ENCODE peak calls at places on chromosome 12, in seven cellular contexts. E, K, F, G, W, C and Q are unnamed samples.

GRCh38 chr12:42469355-42470006 is 120.1 kb downstream of the PRICKLE1 start:
- DNase-seq in E (no peak), K (no peak), F (no peak), G (no peak), W (no peak), C (no peak), Q (no peak)

GRCh38 chr12:42584539-42585174 is 4.9 kb downstream of the PRICKLE1 start:
- DNase-seq in E (no peak), K (peak; percentile 50), F (no peak), G (peak; percentile 26), W (no peak), C (no peak), Q (no peak)

GRCh38 chr12:49189731-49190314 is 943 bp upstream of the TUBA1A start:
- DNase-seq in E (no peak), K (no peak), F (no peak), G (no peak), W (no peak), C (no peak), Q (peak; percentile 52)

GRCh38 chr12:108080363-108080762 is 48.7 kb upstream of the WSCD2 start:
- DNase-seq in E (no peak), K (no peak), F (no peak), G (no peak), W (no peak), C (no peak), Q (no peak)

GRCh38 chr12:1297639-1298038 is 296.7 kb downstream of the FBXL14 start:
- DNase-seq in E (peak; percentile 27), K (no peak), F (no peak), G (no peak), W (no peak), C (no peak), Q (no peak)

GRCh38 chr12:57904848-57905811 is 36.2 kb upstream of the ATP23 start:
- DNase-seq in E (peak; percentile 93), K (peak; percentile 89), F (peak; percentile 72), G (peak; percentile 86), W (peak; percentile 88), C (peak; percentile 75), Q (peak; percentile 93)

GRCh38 chr12:118488034-118488433 is 111.7 kb downstream of the SUDS3 start:
- DNase-seq in E (no peak), K (no peak), F (no peak), G (no peak), W (no peak), C (no peak), Q (no peak)

GRCh38 chr12:52721838-52722470 is 18.6 kb upstream of the KRT77 start:
- DNase-seq in E (no peak), K (no peak), F (no peak), G (no peak), W (no peak), C (no peak), Q (no peak)

GRCh38 chr12:9651265-9651729 is 18.2 kb upstream of the CLEC2D start:
- DNase-seq in E (peak; percentile 83), K (peak; percentile 12), F (no peak), G (no peak), W (no peak), C (no peak), Q (no peak)

GRCh38 chr12:113875681-113876080 is 90.4 kb downstream of the RBM19 start:
- DNase-seq in E (peak; percentile 24), K (no peak), F (no peak), G (no peak), W (no peak), C (no peak), Q (no peak)

GRCh38 chr12:586318-587071 is 76.8 kb downstream of the NINJ2 start:
- DNase-seq in E (no peak), K (no peak), F (no peak), G (no peak), W (no peak), C (no peak), Q (no peak)

GRCh38 chr12:76588881-76589565 is 29.5 kb upstream of the OSBPL8 start:
- DNase-seq in E (peak; percentile 36), K (peak; percentile 83), F (no peak), G (no peak), W (no peak), C (no peak), Q (no peak)

GRCh38 chr12:117853600-117853999 is 115.2 kb downstream of the KSR2 start:
- DNase-seq in E (peak; percentile 50), K (no peak), F (no peak), G (no peak), W (peak; percentile 71), C (no peak), Q (no peak)

GRCh38 chr12:107917912-107918800 is 143.7 kb downstream of the ASCL4 start:
- DNase-seq in E (peak; percentile 49), K (peak; percentile 18), F (no peak), G (peak; percentile 23), W (peak; percentile 76), C (no peak), Q (peak; percentile 72)

GRCh38 chr12:54650409-54650808 is 2.2 kb upstream of the DCD start:
- DNase-seq in E (peak; percentile 28), K (no peak), F (no peak), G (no peak), W (peak; percentile 32), C (no peak), Q (no peak)

GRCh38 chr12:17652436-17652835 is 437.6 kb downstream of the RERGL start:
- DNase-seq in E (no peak), K (no peak), F (no peak), G (no peak), W (no peak), C (no peak), Q (no peak)

GRCh38 chr12:5715076-5715475 is 230.0 kb downstream of the ANO2 start:
- DNase-seq in E (no peak), K (no peak), F (no peak), G (no peak), W (peak; percentile 37), C (no peak), Q (no peak)

GRCh38 chr12:58419905-58420304 is 478.5 kb downstream of the ATP23 start:
- DNase-seq in E (peak; percentile 10), K (no peak), F (no peak), G (no peak), W (no peak), C (no peak), Q (no peak)

GRCh38 chr12:10169094-10169493 is 2.8 kb downstream of the OLR1 start:
- DNase-seq in E (peak; percentile 37), K (no peak), F (no peak), G (no peak), W (no peak), C (no peak), Q (no peak)

GRCh38 chr12:109097140-109097434 is 310 bp upstream of the UNG start:
- DNase-seq in E (no peak), K (no peak), F (no peak), G (no peak), W (no peak), C (no peak), Q (no peak)

GRCh38 chr12:128026696-128027574 is 240.0 kb upstream of the TMEM132C start:
- DNase-seq in E (no peak), K (no peak), F (no peak), G (no peak), W (no peak), C (no peak), Q (no peak)

GRCh38 chr12:5581616-5582367 is 149.9 kb downstream of the NTF3 start:
- DNase-seq in E (no peak), K (no peak), F (no peak), G (no peak), W (no peak), C (no peak), Q (no peak)